ENCODE peak calls at places on chromosomes 5 and 9, in nine cellular contexts. A, F, Q, S, W, I, P, D and U are unnamed samples.

GRCh38 chr9:82454509-82455190 is 466.1 kb downstream of the SPATA31D1 start:
- DNase-seq in A (no peak), F (no peak), Q (no peak), S (no peak), W (no peak), I (no peak), P (no peak), D (no peak), U (no peak)

GRCh38 chr9:114315723-114316363 is 7.1 kb upstream of the ORM1 start:
- DNase-seq in A (no peak), F (no peak), Q (peak), S (no peak), W (no peak), I (no peak), P (no peak), D (no peak), U (no peak)

GRCh38 chr9:130400870-130401269 is 43.9 kb upstream of the ASS1 start:
- DNase-seq in A (no peak), F (no peak), Q (no peak), S (no peak), W (no peak), I (no peak), P (no peak), D (no peak), U (no peak)

GRCh38 chr5:149380466-149381121 is 1.5 kb upstream of the IL17B start:
- DNase-seq in A (no peak), F (no peak), Q (no peak), S (no peak), W (no peak), I (no peak), P (peak), D (no peak), U (no peak)

GRCh38 chr5:129244478-129244877 is 149.9 kb downstream of the ISOC1 start:
- DNase-seq in A (peak), F (no peak), Q (no peak), S (no peak), W (no peak), I (no peak), P (no peak), D (no peak), U (no peak)

GRCh38 chr9:114318416-114318815 is 4.5 kb upstream of the ORM1 start:
- DNase-seq in A (no peak), F (no peak), Q (no peak), S (no peak), W (peak), I (no peak), P (no peak), D (no peak), U (no peak)

GRCh38 chr9:130183133-130183762 is 11.0 kb downstream of the NCS1 start:
- DNase-seq in A (no peak), F (peak), Q (no peak), S (no peak), W (no peak), I (peak), P (peak), D (peak), U (no peak)

GRCh38 chr5:5629579-5629978 is 207.1 kb downstream of the ICE1 start:
- DNase-seq in A (no peak), F (no peak), Q (peak), S (no peak), W (no peak), I (no peak), P (no peak), D (no peak), U (no peak)

GRCh38 chr5:26259081-26259480 is 779.3 kb downstream of the CDH9 start:
- DNase-seq in A (no peak), F (no peak), Q (no peak), S (no peak), W (no peak), I (no peak), P (no peak), D (no peak), U (no peak)

GRCh38 chr5:41831155-41831554 is 39.1 kb downstream of the OXCT1 start:
- DNase-seq in A (no peak), F (no peak), Q (no peak), S (no peak), W (no peak), I (no peak), P (no peak), D (no peak), U (no peak)

GRCh38 chr9:137200311-137201204 is at the start of gene TPRN:
- DNase-seq in A (peak), F (peak), Q (peak), S (peak), W (peak), I (peak), P (peak), D (peak), U (peak)

GRCh38 chr9:20683351-20684034 is 566 bp upstream of the FOCAD start:
- DNase-seq in A (peak), F (peak), Q (peak), S (peak), W (no peak), I (peak), P (peak), D (no peak), U (peak)

GRCh38 chr9:106707291-106707690 is 155.7 kb upstream of the ZNF462 start:
- DNase-seq in A (no peak), F (no peak), Q (no peak), S (no peak), W (no peak), I (no peak), P (no peak), D (no peak), U (no peak)

GRCh38 chr5:123835421-123835820 is 323.4 kb downstream of the CSNK1G3 start:
- DNase-seq in A (no peak), F (no peak), Q (no peak), S (no peak), W (no peak), I (no peak), P (no peak), D (no peak), U (no peak)

GRCh38 chr9:71036501-71036900 is 84.9 kb downstream of the TRPM3 start:
- DNase-seq in A (no peak), F (no peak), Q (no peak), S (no peak), W (no peak), I (no peak), P (no peak), D (no peak), U (no peak)

GRCh38 chr5:178083942-178084341 is 29.4 kb upstream of the N4BP3 start:
- DNase-seq in A (no peak), F (no peak), Q (no peak), S (no peak), W (no peak), I (no peak), P (peak), D (no peak), U (no peak)

GRCh38 chr9:133612816-133613215 is 3.6 kb upstream of the FAM163B start:
- DNase-seq in A (no peak), F (no peak), Q (no peak), S (no peak), W (no peak), I (no peak), P (no peak), D (no peak), U (no peak)

GRCh38 chr5:142831019-142831403 is 60.8 kb downstream of the ARHGAP26 start:
- DNase-seq in A (no peak), F (no peak), Q (no peak), S (no peak), W (no peak), I (no peak), P (no peak), D (no peak), U (no peak)